ENCODE peak calls at places on chromosomes 3 and 15, in four cellular contexts. L, E, Z and H are unnamed samples.

GRCh38 chr3:7713724-7714123 is 787.9 kb upstream of the LMCD1 start:
- DNase-seq in Z (no peak), L (no peak), E (no peak), H (no peak)

GRCh38 chr3:126307083-126307482 is 50.1 kb downstream of the KLF15 start:
- DNase-seq in E (no peak), Z (no peak), L (no peak), H (no peak)

GRCh38 chr3:160618363-160618762 is 53.0 kb upstream of the KPNA4 start:
- DNase-seq in E (no peak), Z (no peak), L (no peak), H (no peak)

GRCh38 chr15:55970286-55970685 is 23.1 kb downstream of the NEDD4 start:
- DNase-seq in Z (no peak), E (no peak), L (no peak), H (no peak)

GRCh38 chr3:196085534-196085933 is 3.6 kb upstream of the TFRC start:
- DNase-seq in E (no peak), Z (no peak), L (no peak), H (no peak)

GRCh38 chr15:34610388-34610787 is 26.9 kb upstream of the GOLGA8B start:
- DNase-seq in Z (no peak), E (peak; percentile 5), L (no peak), H (no peak)

GRCh38 chr15:69321041-69321554 is 22.4 kb downstream of the PAQR5 start:
- DNase-seq in E (no peak), L (no peak), Z (no peak), H (no peak)

GRCh38 chr15:66721501-66721937 is 19.5 kb downstream of the SMAD6 start:
- DNase-seq in Z (no peak), L (no peak), E (peak; percentile 15), H (no peak)

GRCh38 chr15:28915935-28916334 is 30.2 kb downstream of the APBA2 start:
- DNase-seq in L (no peak), E (no peak), Z (no peak), H (no peak)

GRCh38 chr15:36996538-36997181 is 103.7 kb downstream of the MEIS2 start:
- DNase-seq in E (no peak), L (no peak), Z (no peak), H (no peak)

GRCh38 chr3:32571192-32571485 is 481 bp upstream of the DYNC1LI1 start:
- DNase-seq in E (no peak), L (no peak), Z (no peak), H (no peak)

GRCh38 chr15:64985382-64986033 is 4.2 kb downstream of the SPG21 start:
- DNase-seq in Z (no peak), E (no peak), L (no peak), H (no peak)

GRCh38 chr15:79172032-79172481 is 81.5 kb upstream of the RASGRF1 start:
- DNase-seq in Z (no peak), L (no peak), E (no peak), H (no peak)

GRCh38 chr15:79168922-79169322 is 78.3 kb upstream of the RASGRF1 start:
- DNase-seq in L (no peak), Z (peak; percentile 68), E (peak; percentile 36), H (no peak)

GRCh38 chr15:79169531-79170123 is 79.0 kb upstream of the RASGRF1 start:
- DNase-seq in E (no peak), Z (peak; percentile 54), L (no peak), H (no peak)

GRCh38 chr15:79171320-79172031 is 80.9 kb upstream of the RASGRF1 start:
- DNase-seq in Z (no peak), E (no peak), L (no peak), H (no peak)

DNA sequence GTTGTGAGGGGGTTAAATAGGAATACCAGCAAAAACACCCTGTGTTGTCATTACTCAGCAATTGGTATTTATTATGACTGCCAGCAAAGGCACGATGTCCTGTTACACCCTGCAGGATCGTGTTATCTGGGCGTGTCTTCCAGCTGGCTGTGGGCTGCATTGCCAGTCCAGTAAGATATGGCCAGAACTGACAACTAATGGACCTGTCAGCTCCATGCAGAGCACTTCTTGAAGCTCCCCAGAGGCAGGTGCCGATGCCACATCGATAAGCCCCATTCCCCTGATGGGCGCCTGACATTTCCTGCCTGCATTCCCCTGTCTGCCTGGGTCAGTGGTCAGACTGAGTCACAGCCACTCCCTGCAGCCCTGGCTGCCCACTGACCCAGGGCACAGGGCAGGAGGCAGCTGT is 79.7 kb upstream of the RASGRF1 start:
- DNase-seq in E (peak; percentile 69), L (no peak), Z (no peak), H (no peak)
- H3K4me3 ChIP-seq in E (no peak overlapping the region), L (no peak overlapping the region), Z (no peak overlapping the region), H (no peak overlapping the region)

DNA sequence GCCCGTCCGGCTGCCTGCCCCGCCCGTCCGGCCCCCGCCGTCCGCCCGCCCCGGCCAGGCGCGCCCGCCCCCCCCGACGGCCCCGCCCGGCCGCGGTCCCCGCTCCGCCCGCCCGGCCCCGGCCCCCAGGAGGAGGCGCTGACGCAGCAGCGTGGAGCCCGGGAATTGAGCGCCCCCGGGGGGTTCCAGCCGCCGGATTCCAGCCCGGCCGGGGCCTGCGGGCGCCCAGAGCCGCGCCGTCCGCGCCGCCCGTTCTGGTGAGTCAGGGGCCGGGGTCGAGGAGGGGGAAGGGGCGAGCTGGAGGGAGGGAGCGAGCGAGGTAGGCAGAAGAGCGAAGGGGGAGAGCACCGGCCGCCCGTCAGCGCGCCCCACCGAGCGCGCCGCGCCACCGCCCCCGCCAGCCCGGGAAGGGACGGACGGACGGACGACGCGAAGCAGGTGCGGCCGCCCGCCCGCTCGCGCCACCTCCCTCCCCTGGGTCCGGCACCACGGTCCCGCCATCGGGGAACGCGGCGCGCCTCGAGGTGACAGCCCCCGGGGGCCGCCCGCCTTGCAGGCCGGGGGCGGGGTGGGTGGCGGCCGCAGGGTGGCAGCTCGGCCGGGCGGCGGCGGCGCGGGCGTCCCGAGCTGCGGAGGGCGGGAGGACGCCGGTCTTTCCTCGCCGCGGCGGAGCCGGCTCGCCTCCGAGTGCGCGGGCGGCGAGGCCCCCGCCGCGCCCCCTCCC is 421 bp downstream of the BAHD1 start:
- DNase-seq in Z (no peak), E (no peak), L (no peak), H (no peak)
- TF ChIP-seq CTCF in Z (no peak), E (peak; percentile 16), L (no peak), H (no peak)

DNA sequence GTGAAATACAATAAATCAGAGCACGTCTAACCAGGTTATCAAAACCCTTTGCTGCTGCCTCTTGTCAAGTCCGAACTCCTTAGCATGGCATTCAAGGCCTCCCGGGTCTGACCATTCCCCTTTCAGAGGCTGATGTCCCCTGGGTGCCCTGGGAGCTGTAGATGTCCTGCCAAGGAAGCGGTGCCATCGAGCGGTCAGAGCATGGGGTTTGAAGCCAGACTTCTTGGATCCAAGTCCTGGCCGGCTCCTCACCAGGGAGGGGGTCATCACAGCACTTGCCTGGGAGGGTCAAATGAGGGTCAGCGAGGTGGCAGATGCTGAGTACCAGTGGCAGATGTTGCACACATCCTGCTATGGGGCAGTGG is 511 bp downstream of the TF start:
- DNase-seq in E (no peak), L (no peak), Z (no peak), H (no peak)
- H3K4me3 ChIP-seq in E (no peak overlapping the region), L (no peak overlapping the region), Z (peak overlapping the region; percentile 63), H (no peak overlapping the region)

DNA sequence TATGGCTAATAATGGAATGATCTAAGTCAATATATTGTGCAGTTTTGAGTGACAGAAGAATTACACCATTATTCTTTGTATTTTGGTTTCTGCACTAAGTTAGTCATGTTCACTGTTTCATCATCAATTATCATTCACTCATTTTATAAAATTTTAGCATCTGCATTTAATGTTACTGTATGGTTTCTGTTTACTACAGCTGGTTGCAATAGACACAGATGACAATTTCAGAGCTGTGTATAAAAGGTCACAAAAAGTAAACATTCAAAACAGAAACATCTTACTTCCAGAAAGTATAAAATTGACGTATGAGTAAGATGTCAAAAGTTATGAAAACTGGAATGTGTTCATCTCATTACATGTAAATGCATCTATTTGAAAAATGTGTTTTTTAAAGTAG is 111.1 kb upstream of the GBE1 start:
- DNase-seq in E (no peak), L (no peak), Z (no peak), H (no peak)
- TF ChIP-seq CTCF in E (no peak), L (no peak), Z (no peak), H (no peak)

GRCh38 chr3:48388966-48389365 is 16.9 kb downstream of the FBXW12 start:
- DNase-seq in L (no peak), E (no peak), Z (no peak), H (no peak)
- H3K4me3 ChIP-seq in L (no peak overlapping the region), E (no peak overlapping the region), Z (no peak overlapping the region), H (no peak overlapping the region)